ENCODE peak calls at places on chromosomes 13 and 19, in five cellular contexts. V is fibroblast of lung, Z is endothelial cell of umbilical vein, K is SK-N-SH, Y is IMR-90. W is an unnamed sample.

GRCh38 chr19:53961523-53962345 is 1.0 kb upstream of the CACNG8 start:
- DNase-seq in V (peak), K (peak), Z (no peak), Y (no peak), W (no peak)

GRCh38 chr13:44972956-44973581 is 16.2 kb downstream of the NUFIP1 start:
- DNase-seq in Y (peak), K (peak), Z (peak), V (peak), W (no peak)

GRCh38 chr13:45367358-45367757 is 26.4 kb upstream of the TPT1 start:
- DNase-seq in K (no peak), V (peak), Z (peak), Y (peak), W (peak)

GRCh38 chr19:18290250-18291018 is 9.0 kb upstream of the JUND start:
- DNase-seq in Y (peak), K (no peak), Z (no peak), V (peak), W (no peak)

GRCh38 chr19:46718157-46718933 is 1.4 kb upstream of the PRKD2 start:
- DNase-seq in Y (no peak), K (no peak), Z (no peak), V (no peak), W (peak)

GRCh38 chr13:71524245-71525002 is 342.6 kb downstream of the DACH1 start:
- DNase-seq in V (no peak), Y (no peak), K (peak), Z (no peak), W (no peak)

GRCh38 chr19:14434543-14435319 is 1.6 kb downstream of the PKN1 start:
- DNase-seq in V (peak), Y (peak), K (peak), Z (peak), W (no peak)

GRCh38 chr19:51337861-51338562 is 3.9 kb downstream of the VSIG10L start:
- DNase-seq in V (no peak), K (no peak), Z (no peak), Y (no peak), W (no peak)

GRCh38 chr13:84137292-84137691 is 255.0 kb upstream of the SLITRK1 start:
- DNase-seq in K (no peak), V (peak), Z (no peak), Y (no peak), W (peak)

GRCh38 chr19:19606021-19606420 is 12.5 kb downstream of the PBX4 start:
- DNase-seq in V (peak), Z (no peak), K (no peak), Y (peak), W (no peak)

GRCh38 chr19:46373573-46374359 is 26.9 kb downstream of the PPP5C start:
- DNase-seq in Y (peak), V (peak), Z (peak), K (peak), W (no peak)

GRCh38 chr19:45568732-45569131 is 15.9 kb downstream of the OPA3 start:
- DNase-seq in K (no peak), Z (peak), V (peak), Y (peak), W (no peak)

GRCh38 chr19:20078696-20079095 is 896 bp downstream of the ZNF90 start:
- DNase-seq in V (peak), Y (peak), K (peak), Z (no peak), W (no peak)

GRCh38 chr19:19137556-19138109 is 645 bp downstream of the TMEM161A start:
- DNase-seq in V (no peak), Z (no peak), K (peak), Y (no peak), W (no peak)

GRCh38 chr13:79716191-79716590 is 235.2 kb downstream of the NDFIP2 start:
- DNase-seq in Z (no peak), K (no peak), V (no peak), Y (no peak), W (no peak)

GRCh38 chr19:2270572-2271515 is 11.1 kb downstream of the PEAK3 start:
- DNase-seq in Z (peak), Y (peak), K (peak), V (peak), W (peak)

GRCh38 chr19:4054471-4055208 is 12.1 kb downstream of the ZBTB7A start:
- DNase-seq in K (no peak), V (no peak), Z (no peak), Y (no peak), W (no peak)

GRCh38 chr13:101499406-101499805 is 46.9 kb downstream of the ITGBL1 start:
- DNase-seq in K (no peak), V (no peak), Z (no peak), Y (peak), W (no peak)

GRCh38 chr19:14383556-14383897 is 2.3 kb downstream of the ADGRE5 start:
- DNase-seq in Y (peak), Z (no peak), V (no peak), K (no peak), W (no peak)

GRCh38 chr19:31160346-31160926 is 188.8 kb downstream of the TSHZ3 start:
- DNase-seq in Z (no peak), Y (peak), V (peak), K (no peak), W (no peak)

GRCh38 chr13:33543089-33543459 is 257.5 kb upstream of the STARD13 start:
- DNase-seq in Y (no peak), V (no peak), K (no peak), Z (no peak), W (no peak)

GRCh38 chr19:41298327-41298964 is 11.5 kb upstream of the CCDC97 start:
- DNase-seq in Y (peak), Z (peak), V (peak), K (no peak), W (peak)

GRCh38 chr13:80630685-80631121 is 289.8 kb upstream of the SPRY2 start:
- DNase-seq in Z (peak), Y (no peak), K (no peak), V (peak), W (no peak)

GRCh38 chr19:40366697-40367561 is 18.4 kb downstream of the PLD3 start:
- DNase-seq in K (peak), V (peak), Z (no peak), Y (peak), W (no peak)

GRCh38 chr13:24005711-24006281 is 108.5 kb upstream of the C1QTNF9B start:
- DNase-seq in K (no peak), Y (no peak), V (peak), Z (no peak), W (no peak)

GRCh38 chr19:29683009-29683408 is 17.7 kb downstream of the PLEKHF1 start:
- DNase-seq in Y (no peak), Z (no peak), K (no peak), V (peak), W (no peak)

GRCh38 chr13:112248406-112248760 is 127.8 kb upstream of the SPACA7 start:
- DNase-seq in K (no peak), Y (no peak), Z (no peak), V (no peak), W (no peak)

GRCh38 chr13:74461011-74461410 is 326.8 kb upstream of the KLF12 start:
- DNase-seq in K (no peak), Z (no peak), V (no peak), Y (no peak), W (no peak)

GRCh38 chr19:6018786-6019185 is 40.8 kb upstream of the RANBP3 start:
- DNase-seq in K (peak), Z (no peak), Y (no peak), V (no peak), W (no peak)

GRCh38 chr13:65453982-65454381 is 1776.2 kb downstream of the PCDH9 start:
- DNase-seq in Y (no peak), Z (no peak), V (no peak), K (no peak), W (peak)

GRCh38 chr19:17536957-17537356 is 18.5 kb upstream of the COLGALT1 start:
- DNase-seq in Y (no peak), V (no peak), Z (no peak), K (no peak), W (no peak)

GRCh38 chr19:39411006-39411831 is 1.2 kb upstream of the PLEKHG2 start:
- DNase-seq in Y (peak), Z (no peak), K (no peak), V (peak), W (peak)

GRCh38 chr13:19791953-19792537 is 9.3 kb upstream of the PSPC1 start:
- DNase-seq in Z (no peak), Y (no peak), V (no peak), K (no peak), W (no peak)

GRCh38 chr13:22285867-22286632 is 615.2 kb downstream of the FGF9 start:
- DNase-seq in Y (no peak), V (no peak), K (no peak), Z (no peak), W (no peak)

DNA sequence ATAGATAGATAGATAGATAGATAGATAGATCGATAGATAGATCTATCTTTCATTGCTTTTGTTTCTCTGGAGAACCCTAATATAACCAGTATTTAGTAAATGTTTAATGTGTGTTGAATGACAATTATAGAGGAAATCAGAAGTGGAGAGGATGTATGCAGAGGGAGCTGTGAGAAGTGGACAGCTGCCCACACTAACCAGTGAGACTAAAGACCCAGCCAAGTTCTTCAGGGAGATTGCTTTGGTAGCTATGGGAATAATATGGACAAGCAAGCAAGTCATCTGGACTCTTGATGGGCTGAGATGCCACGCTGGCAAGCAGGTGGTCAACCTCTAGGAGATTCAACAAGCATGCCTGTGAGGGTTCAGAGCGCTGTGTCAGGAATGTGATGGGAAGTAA is 14.9 kb upstream of the INTS6 start:
- DNase-seq in V (no peak), Y (no peak), Z (no peak), K (no peak), W (no peak)
- TF ChIP-seq CTCF in V (no peak), Y (no peak), Z (no peak), K (no peak), W (no peak)

DNA sequence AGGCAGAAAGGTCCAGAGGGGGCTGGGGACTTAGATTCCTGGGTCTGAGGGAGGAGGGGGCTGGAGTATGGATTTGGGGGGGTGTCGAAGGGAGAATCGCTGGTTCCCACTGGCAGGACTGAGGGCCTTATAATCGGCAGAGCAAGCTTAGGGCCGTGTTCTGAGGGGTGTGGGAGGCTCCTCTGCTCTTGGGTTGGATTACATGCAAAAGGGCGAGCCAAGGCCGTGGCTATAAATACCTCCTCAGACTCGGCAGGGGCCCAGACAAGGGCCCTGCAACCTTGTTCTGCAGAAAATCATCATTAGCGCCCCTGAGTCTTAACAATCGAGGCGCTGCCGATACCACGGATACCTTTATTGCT is 707 bp upstream of the MAMSTR start:
- DNase-seq in V (no peak), K (no peak), Y (no peak), Z (no peak), W (no peak)
- H3K4me2 ChIP-seq in V (peak), K (peak), Y (peak), Z (no peak), W (peak)

DNA sequence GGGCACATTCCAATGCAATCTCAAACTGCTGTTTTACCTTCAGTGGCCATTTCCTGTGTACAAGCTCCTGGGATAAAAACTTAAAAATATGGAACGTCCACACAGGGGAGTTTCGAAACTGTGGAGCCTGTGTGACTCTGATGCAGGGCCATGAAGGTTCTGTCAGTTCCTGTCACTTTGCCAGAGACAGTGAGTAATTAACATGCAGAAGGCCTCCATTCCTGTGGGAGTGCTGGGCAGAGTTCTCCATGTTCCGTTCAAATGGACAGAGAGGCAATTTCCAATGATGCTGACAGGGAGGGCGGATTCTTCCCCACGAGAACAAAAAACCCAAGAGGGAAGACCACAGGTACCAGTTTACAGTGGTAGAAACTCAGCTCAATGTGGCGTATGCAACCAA is 24.4 kb downstream of the WDR88 start:
- DNase-seq in Z (no peak), K (no peak), Y (peak), V (peak), W (no peak)
- TF ChIP-seq CTCF in Z (no peak), K (no peak), Y (no peak), V (no peak), W (no peak)

GRCh38 chr13:60613080-60613479 is 216.1 kb downstream of the TDRD3 start:
- DNase-seq in K (no peak), Z (no peak), V (no peak), Y (no peak), W (no peak)

GRCh38 chr13:60612593-60612992 is 215.6 kb downstream of the TDRD3 start:
- DNase-seq in K (no peak), Y (no peak), V (no peak), Z (no peak), W (no peak)

GRCh38 chr13:60611523-60611922 is 214.5 kb downstream of the TDRD3 start:
- DNase-seq in Y (no peak), V (no peak), K (no peak), Z (no peak), W (no peak)
- H3K4me2 ChIP-seq in Y (no peak), V (no peak), K (no peak), Z (no peak), W (no peak)

GRCh38 chr13:48975926-48976676 is 389 bp downstream of the FNDC3A start:
- DNase-seq in V (peak), Y (peak), Z (peak), K (peak), W (peak)

GRCh38 chr13:48978942-48979601 is 3.4 kb downstream of the FNDC3A start:
- DNase-seq in Y (no peak), V (peak), K (no peak), Z (no peak), W (peak)

GRCh38 chr13:48976677-48977625 is 1.2 kb downstream of the FNDC3A start:
- DNase-seq in V (no peak), Y (no peak), Z (peak), K (no peak), W (no peak)

GRCh38 chr13:48979892-48980291 is 4.2 kb downstream of the FNDC3A start:
- DNase-seq in Z (no peak), V (no peak), Y (no peak), K (no peak), W (peak)

DNA sequence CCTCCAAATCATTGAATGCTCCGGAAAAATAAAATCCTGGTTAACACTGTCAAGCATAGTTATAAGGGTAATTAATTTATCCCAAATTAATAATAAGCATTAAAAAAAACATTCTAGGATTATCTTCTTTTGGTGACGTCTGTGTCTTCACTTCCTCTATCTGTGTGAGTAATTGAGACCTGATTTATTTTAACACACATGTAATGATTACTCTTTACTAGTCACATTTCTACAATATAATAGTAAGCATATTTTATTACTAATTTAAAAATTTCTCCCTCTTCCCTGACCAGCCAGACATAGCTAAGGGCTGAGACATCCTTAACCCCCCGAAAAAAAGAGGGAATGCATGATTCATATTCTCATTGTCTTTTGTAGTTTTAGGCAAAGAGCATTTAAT is 2.3 kb downstream of the FNDC3A start:
- DNase-seq in Y (peak), Z (no peak), V (peak), K (no peak), W (no peak)
- TF ChIP-seq CTCF in Y (no peak), Z (no peak), V (no peak), K (no peak), W (no peak)

GRCh38 chr13:111131610-111132009 is 16.5 kb downstream of the ARHGEF7 start:
- DNase-seq in V (no peak), Y (no peak), Z (no peak), K (no peak), W (no peak)

GRCh38 chr13:111126509-111126908 is 11.4 kb downstream of the ARHGEF7 start:
- DNase-seq in V (no peak), Y (no peak), K (no peak), Z (no peak), W (no peak)

GRCh38 chr13:111130111-111130508 is 15.0 kb downstream of the ARHGEF7 start:
- DNase-seq in K (no peak), Z (no peak), V (no peak), Y (no peak), W (no peak)

GRCh38 chr13:111131048-111131447 is 15.9 kb downstream of the ARHGEF7 start:
- DNase-seq in K (no peak), Y (no peak), Z (no peak), V (no peak), W (no peak)

DNA sequence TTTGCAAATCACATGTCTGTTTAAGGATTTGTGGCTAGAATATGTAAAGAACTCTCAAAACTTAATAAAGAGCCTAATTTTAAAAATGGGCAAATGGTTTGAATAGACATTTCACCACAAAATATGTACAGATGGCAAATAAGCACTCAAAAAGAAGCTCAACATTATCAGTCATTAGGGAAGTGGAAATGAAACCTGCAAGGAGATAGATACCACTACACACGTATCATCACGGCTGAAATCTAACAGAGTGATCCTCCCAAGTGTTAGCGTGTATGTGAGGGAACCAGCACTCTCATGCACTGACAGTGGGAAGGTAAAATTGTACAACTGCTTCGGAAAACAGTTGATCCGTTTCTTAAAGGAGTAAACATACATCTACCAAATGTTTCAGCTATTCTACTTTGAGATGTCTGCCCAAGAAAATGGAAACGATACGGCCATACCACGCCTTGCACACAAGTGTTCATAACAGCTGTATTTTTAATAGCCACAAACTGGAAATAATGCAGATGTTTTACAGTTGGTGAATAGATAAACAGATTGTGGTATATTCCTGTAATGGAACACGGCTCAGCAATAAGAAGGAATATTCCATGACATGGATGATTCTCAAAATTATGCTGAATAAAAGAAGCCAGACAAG is 14.5 kb downstream of the ARHGEF7 start:
- DNase-seq in Z (no peak), K (no peak), Y (no peak), V (no peak), W (no peak)
- H3K4me2 ChIP-seq in Z (no peak), K (no peak), Y (no peak), V (no peak), W (peak)

GRCh38 chr19:10259162-10259905 is 7.3 kb downstream of the MRPL4 start:
- DNase-seq in Z (peak), K (peak), Y (peak), V (peak), W (peak)
- TF ChIP-seq CTCF in Z (peak), K (peak), Y (peak), V (peak), W (peak)

DNA sequence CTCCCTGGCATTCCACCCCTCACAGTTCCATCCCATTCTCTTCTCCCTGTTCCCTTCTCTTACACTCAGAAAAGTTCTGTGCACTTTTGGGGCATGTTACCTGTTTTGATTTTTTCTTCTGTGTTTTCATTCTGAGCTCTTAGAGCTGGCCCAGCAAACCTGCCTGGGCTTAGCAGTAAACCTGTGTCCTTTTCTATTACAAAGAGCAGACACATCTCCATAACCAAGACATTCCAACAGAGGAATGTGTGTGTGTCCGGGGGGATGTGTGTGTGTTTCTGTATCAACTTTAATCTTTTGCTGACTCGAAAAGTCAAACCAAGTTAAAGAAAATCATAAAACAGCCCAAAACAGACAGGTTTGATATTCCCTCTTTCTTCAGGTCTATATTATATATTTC is 49.1 kb upstream of the SOX21 start:
- DNase-seq in V (no peak), K (no peak), Y (no peak), Z (no peak), W (no peak)
- H3K4me2 ChIP-seq in V (no peak), K (no peak), Y (no peak), Z (no peak), W (no peak)

GRCh38 chr13:61466280-61466679 is 50.6 kb upstream of the PCDH20 start:
- DNase-seq in Y (no peak), K (no peak), V (no peak), Z (no peak), W (no peak)
- TF ChIP-seq CTCF in Y (no peak), K (no peak), V (no peak), Z (no peak), W (peak)